ENCODE peak calls at places on chromosomes 13 and 19, in six cellular contexts. H is testis; Z is thoracic aorta; Q is H1; O is SK-N-SH; G is effector memory CD4-positive, alpha-beta T cell. V is an unnamed sample.

GRCh38 chr13:60080871-60081270 is 82.9 kb downstream of the DIAPH3 start:
- DNase-seq in H (no peak), Z (no peak), Q (no peak), O (no peak), G (no peak), V (no peak)

GRCh38 chr19:34733266-34733825 is 697 bp upstream of the ZNF181 start:
- DNase-seq in H (peak; percentile 66), Z (peak; percentile 26), Q (peak; percentile 17), O (peak; percentile 61), G (peak; percentile 1), V (no peak)

GRCh38 chr19:934865-935422 is 9.1 kb downstream of the ARID3A start:
- DNase-seq in H (peak; percentile 71), Z (no peak), Q (no peak), O (peak; percentile 85), G (no peak), V (peak; percentile 97)

GRCh38 chr19:46016426-46017094 is 6.3 kb downstream of the PGLYRP1 start:
- DNase-seq in H (peak; percentile 85), Z (no peak), Q (no peak), O (peak; percentile 94), G (peak; percentile 65), V (peak; percentile 39)

GRCh38 chr19:55625004-55625326 is 599 bp upstream of the ZNF784 start:
- DNase-seq in H (no peak), Z (no peak), Q (no peak), O (peak; percentile 4), G (no peak), V (no peak)

GRCh38 chr19:13692096-13692495 is 72.2 kb upstream of the MRI1 start:
- DNase-seq in H (no peak), Z (peak; percentile 4), Q (no peak), O (no peak), G (no peak), V (no peak)

GRCh38 chr19:18157465-18158063 is 4.6 kb downstream of the PIK3R2 start:
- DNase-seq in H (peak; percentile 64), Z (no peak), Q (no peak), O (peak; percentile 87), G (no peak), V (peak; percentile 98)

GRCh38 chr19:16326401-16327130 is 1.9 kb downstream of the KLF2 start:
- DNase-seq in H (no peak), Z (no peak), Q (no peak), O (no peak), G (peak; percentile 27), V (no peak)

GRCh38 chr13:59931621-59932020 is 232.1 kb downstream of the DIAPH3 start:
- DNase-seq in H (no peak), Z (no peak), Q (no peak), O (no peak), G (no peak), V (no peak)

GRCh38 chr19:23799321-23799720 is 40.6 kb upstream of the ZNF681 start:
- DNase-seq in H (no peak), Z (no peak), Q (no peak), O (no peak), G (no peak), V (no peak)

GRCh38 chr19:57578487-57579205 is at the start of gene ZNF416:
- DNase-seq in H (peak; percentile 100), Z (peak; percentile 96), Q (peak; percentile 99), O (peak; percentile 98), G (peak; percentile 92), V (peak; percentile 99)
- H3K4me3 ChIP-seq in H (peak within 1 kb of the TSS; percentile 92), Z (peak within 1 kb of the TSS; percentile 91), Q (peak within 1 kb of the TSS; percentile 77), O (peak within 1 kb of the TSS; percentile 80), G (peak within 1 kb of the TSS; percentile 94), V (peak within 1 kb of the TSS; percentile 99)

DNA sequence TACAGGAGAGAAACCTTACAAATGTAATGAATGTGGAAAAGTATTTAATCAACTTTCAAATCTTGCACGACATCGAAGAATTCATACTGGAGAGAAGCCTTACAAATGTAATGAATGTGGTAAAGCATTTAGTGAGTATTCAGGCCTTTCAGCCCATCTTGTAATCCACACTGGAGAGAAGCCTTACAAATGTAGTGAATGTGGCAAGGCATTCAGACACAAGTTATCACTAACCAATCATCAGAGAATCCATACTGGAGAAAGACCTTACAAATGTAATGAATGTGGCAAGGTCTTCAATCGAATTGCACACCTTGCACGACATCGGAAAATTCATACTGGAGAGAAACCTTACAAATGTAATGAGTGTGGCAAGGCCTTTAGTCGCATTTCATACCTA is 13.6 kb upstream of the ZNF610 start:
- DNase-seq in H (no peak), Z (no peak), Q (no peak), O (no peak), G (no peak), V (no peak)
- H3K9me3 ChIP-seq in H (no peaks in the 10 kb centered on the region), Z (peaks cover 100% of the 10 kb centered on the region), Q (peaks cover 85% of the 10 kb centered on the region), O (peaks cover 64% of the 10 kb centered on the region), G (peaks cover 87% of the 10 kb centered on the region), V (peaks cover 49% of the 10 kb centered on the region)

DNA sequence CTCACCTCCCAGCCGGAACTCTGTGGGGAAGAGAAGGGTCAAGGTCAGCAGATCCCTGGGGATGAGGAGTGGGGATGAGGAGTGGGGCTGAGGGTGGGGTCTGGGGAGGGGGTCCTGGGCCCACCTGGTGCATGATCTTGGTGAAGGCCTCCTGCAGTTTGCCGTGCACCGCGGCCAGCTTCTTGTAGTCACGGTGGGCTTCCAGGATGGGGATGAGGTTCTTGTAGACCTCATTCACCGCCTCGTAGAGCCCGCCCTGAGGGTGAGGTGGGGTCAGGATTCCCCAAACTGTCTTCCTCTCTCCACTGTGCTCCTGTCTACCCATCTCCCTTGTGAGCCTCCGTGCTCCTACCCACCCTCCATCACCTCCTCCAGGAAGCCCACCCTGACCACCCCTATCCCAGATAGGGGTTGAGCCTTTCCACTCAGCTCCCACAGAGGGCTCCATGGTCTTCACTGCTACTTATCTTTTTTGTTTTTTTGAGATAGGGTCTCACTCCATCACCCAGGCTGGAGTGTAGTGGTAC is 6.8 kb upstream of the KANK2 start:
- DNase-seq in H (no peak), Z (no peak), Q (no peak), O (no peak), G (no peak), V (no peak)
- H3K4me3 ChIP-seq in H (no peak overlapping the region), Z (peak overlapping the region; percentile 45), Q (no peak overlapping the region), O (no peak overlapping the region), G (no peak overlapping the region), V (no peak overlapping the region)

GRCh38 chr19:43914051-43914450 is 21.0 kb downstream of the ZNF45 start:
- DNase-seq in H (no peak), Z (no peak), Q (no peak), O (no peak), G (no peak), V (no peak)
- H3K9me3 ChIP-seq in H (no peaks in the 10 kb centered on the region), Z (peaks cover 99% of the 10 kb centered on the region), Q (peaks cover 62% of the 10 kb centered on the region), O (peaks cover 29% of the 10 kb centered on the region), G (peaks cover 80% of the 10 kb centered on the region), V (peaks cover 24% of the 10 kb centered on the region)

DNA sequence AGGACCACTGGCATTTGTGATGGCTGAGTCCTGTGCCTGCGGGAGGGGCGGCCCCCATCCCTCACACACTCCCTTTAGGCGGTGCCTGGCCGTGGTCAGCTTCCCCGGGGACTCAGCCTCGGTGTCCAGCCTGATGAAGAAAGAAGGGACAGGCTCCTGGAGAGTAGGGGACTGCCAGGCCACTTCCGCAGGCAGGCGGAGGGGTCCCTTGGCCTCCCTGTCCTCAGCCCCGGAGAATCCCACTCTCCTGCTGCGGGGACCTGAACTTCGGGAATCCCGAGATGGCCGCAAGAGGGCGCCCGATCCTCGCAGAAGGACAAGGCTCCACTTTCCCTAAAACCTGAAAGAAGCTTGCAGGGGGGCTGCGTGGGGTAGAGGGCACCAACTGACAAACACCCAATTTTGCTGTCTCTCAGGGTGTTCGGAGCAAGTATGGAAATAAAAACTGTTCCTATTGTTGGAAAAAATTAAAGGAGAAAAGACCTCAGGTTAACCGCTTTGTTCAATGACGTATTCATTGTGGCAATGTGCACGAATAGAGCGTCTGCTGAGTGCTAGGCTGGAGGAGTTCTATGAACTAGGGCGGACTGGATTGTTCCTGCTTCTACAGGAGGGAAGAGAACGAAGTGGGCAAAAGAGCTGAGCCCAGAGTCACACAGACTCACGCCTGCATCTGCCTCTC is 297.3 kb downstream of the ZNF536 start:
- DNase-seq in H (peak; percentile 93), Z (no peak), Q (no peak), O (peak; percentile 83), G (no peak), V (peak; percentile 92)
- H3K4me3 ChIP-seq in H (peak overlapping the region; percentile 21), Z (no peak overlapping the region), Q (no peak overlapping the region), O (no peak overlapping the region), G (no peak overlapping the region), V (peak overlapping the region; percentile 51)

GRCh38 chr19:57786286-57786685 is 16.8 kb downstream of the ZNF586 start:
- DNase-seq in H (no peak), Z (no peak), Q (no peak), O (no peak), G (no peak), V (no peak)
- H3K9me3 ChIP-seq in H (no peaks in the 10 kb centered on the region), Z (peaks cover 74% of the 10 kb centered on the region), Q (no peaks in the 10 kb centered on the region), O (no peaks in the 10 kb centered on the region), G (peaks cover 38% of the 10 kb centered on the region), V (peaks cover 5% of the 10 kb centered on the region)

GRCh38 chr19:51296331-51297093 is 14.9 kb upstream of the IGLON5 start:
- DNase-seq in H (peak; percentile 32), Z (no peak), Q (no peak), O (peak; percentile 58), G (no peak), V (no peak)
- H3K4me3 ChIP-seq in H (no peak overlapping the region), Z (no peak overlapping the region), Q (no peak overlapping the region), O (no peak overlapping the region), G (no peak overlapping the region), V (no peak overlapping the region)